ENCODE peak calls at places on chromosome 2, in five cellular contexts. R is HCT116, J is HepG2, Z is K562, N is H1. E is an unnamed sample.

GRCh38 chr2:135163306-135163705 is 111.2 kb downstream of the RAB3GAP1 start:
- DNase-seq in R (no peak), J (no peak), N (no peak), Z (no peak), E (no peak)

GRCh38 chr2:128309341-128310093 is 9.2 kb downstream of the HS6ST1 start:
- DNase-seq in Z (peak; percentile 68), R (no peak), J (peak; percentile 97), N (no peak), E (no peak)

GRCh38 chr2:113225505-113226259 is 51.9 kb downstream of the PSD4 start:
- DNase-seq in Z (no peak), J (no peak), N (no peak), R (no peak), E (no peak)

GRCh38 chr2:168470188-168470879 is 14.3 kb downstream of the CERS6 start:
- DNase-seq in Z (no peak), R (no peak), J (no peak), N (no peak), E (no peak)

GRCh38 chr2:149556452-149556851 is 31.1 kb downstream of the MMADHC start:
- DNase-seq in J (no peak), R (no peak), Z (no peak), N (no peak), E (no peak)

GRCh38 chr2:65436169-65436824 is 3.9 kb upstream of the SPRED2 start:
- DNase-seq in J (peak; percentile 89), N (peak; percentile 76), Z (peak; percentile 93), R (peak; percentile 63), E (no peak)

GRCh38 chr2:241410739-241411176 is 54.7 kb downstream of the FARP2 start:
- DNase-seq in Z (peak; percentile 71), R (peak; percentile 34), J (peak; percentile 45), N (no peak), E (no peak)

GRCh38 chr2:240395448-240395847 is 40.0 kb upstream of the GPC1 start:
- DNase-seq in R (no peak), J (no peak), N (no peak), Z (no peak), E (no peak)

GRCh38 chr2:35428548-35428947 is 927.0 kb upstream of the CRIM1 start:
- DNase-seq in J (peak; percentile 25), Z (peak; percentile 36), R (no peak), N (peak; percentile 77), E (no peak)

GRCh38 chr2:58634653-58635347 is 393.7 kb upstream of the FANCL start:
- DNase-seq in Z (no peak), N (no peak), J (no peak), R (peak; percentile 47), E (no peak)

GRCh38 chr2:73488079-73488478 is 102.4 kb downstream of the ALMS1 start:
- DNase-seq in R (no peak), Z (no peak), N (no peak), J (no peak), E (no peak)

GRCh38 chr2:239959059-239959971 is 65.8 kb downstream of the NDUFA10 start:
- DNase-seq in J (no peak), N (no peak), Z (no peak), R (no peak), E (no peak)

GRCh38 chr2:109322111-109322510 is 193.1 kb downstream of the SH3RF3 start:
- DNase-seq in Z (no peak), N (no peak), R (no peak), J (no peak), E (no peak)

GRCh38 chr2:69770193-69770702 is 28.3 kb downstream of the ANXA4 start:
- DNase-seq in J (peak; percentile 68), N (no peak), R (peak; percentile 87), Z (peak; percentile 72), E (no peak)

GRCh38 chr2:66279024-66279423 is 155.9 kb upstream of the MEIS1 start:
- DNase-seq in Z (no peak), N (no peak), J (no peak), R (no peak), E (no peak)

GRCh38 chr2:118865106-118865505 is 17.7 kb upstream of the EN1 start:
- DNase-seq in N (peak; percentile 67), J (peak; percentile 56), Z (peak; percentile 63), R (peak; percentile 45), E (peak; percentile 19)

GRCh38 chr2:8704906-8705305 is 23.1 kb downstream of the ID2 start:
- DNase-seq in Z (no peak), R (no peak), N (no peak), J (no peak), E (no peak)

GRCh38 chr2:241541564-241542277 is 16.8 kb upstream of the BOK start:
- DNase-seq in J (no peak), N (no peak), R (no peak), Z (no peak), E (no peak)

GRCh38 chr2:10499911-10500521 is 51.9 kb upstream of the ODC1 start:
- DNase-seq in Z (no peak), R (no peak), J (no peak), N (peak; percentile 41), E (no peak)

GRCh38 chr2:128798502-128799283 is 480.0 kb upstream of the HS6ST1 start:
- DNase-seq in R (no peak), J (no peak), Z (no peak), N (no peak), E (no peak)

GRCh38 chr2:61419570-61419969 is 51.3 kb downstream of the USP34 start:
- DNase-seq in Z (no peak), N (no peak), J (no peak), R (no peak), E (no peak)

GRCh38 chr2:149388120-149388816 is 57.9 kb downstream of the LYPD6 start:
- DNase-seq in Z (no peak), J (no peak), R (no peak), N (no peak), E (no peak)

GRCh38 chr2:27715318-27716165 is 51.9 kb downstream of the SLC4A1AP start:
- DNase-seq in R (no peak), N (peak; percentile 66), J (no peak), Z (no peak), E (no peak)

GRCh38 chr2:112156152-112156986 is 18.2 kb downstream of the FBLN7 start:
- DNase-seq in R (no peak), Z (no peak), N (no peak), J (peak; percentile 39), E (no peak)

GRCh38 chr2:53756644-53757043 is 11.0 kb upstream of the CHAC2 start:
- DNase-seq in Z (no peak), R (no peak), J (no peak), N (no peak), E (no peak)

GRCh38 chr2:207008105-207008990 is 69.0 kb downstream of the CPO start:
- DNase-seq in J (no peak), N (no peak), R (no peak), Z (no peak), E (no peak)

GRCh38 chr2:156306821-156307220 is 25.7 kb downstream of the NR4A2 start:
- DNase-seq in N (no peak), R (no peak), J (no peak), Z (no peak), E (no peak)

GRCh38 chr2:158512323-158512722 is 55.6 kb downstream of the PKP4 start:
- DNase-seq in N (no peak), R (no peak), Z (no peak), J (no peak), E (no peak)

GRCh38 chr2:46979611-46980010 is 64.0 kb upstream of the MCFD2 start:
- DNase-seq in Z (no peak), R (no peak), J (no peak), N (no peak), E (no peak)

GRCh38 chr2:239197146-239197545 is 203.7 kb downstream of the HDAC4 start:
- DNase-seq in N (no peak), J (no peak), R (no peak), Z (no peak), E (no peak)

GRCh38 chr2:217219141-217219505 is 359.3 kb upstream of the TNP1 start:
- DNase-seq in Z (no peak), N (no peak), J (no peak), R (no peak), E (no peak)

GRCh38 chr2:35973132-35973736 is 382.3 kb upstream of the CRIM1 start:
- DNase-seq in R (no peak), J (peak; percentile 46), Z (no peak), N (no peak), E (no peak)

GRCh38 chr2:236986524-236987330 is 99.0 kb upstream of the COPS8 start:
- DNase-seq in Z (no peak), N (no peak), R (no peak), J (no peak), E (no peak)

GRCh38 chr2:236991874-236992273 is 93.8 kb upstream of the COPS8 start:
- DNase-seq in Z (no peak), R (no peak), N (no peak), J (no peak), E (no peak)

GRCh38 chr2:236985940-236986339 is 99.7 kb upstream of the COPS8 start:
- DNase-seq in J (no peak), N (no peak), R (no peak), Z (no peak), E (no peak)

GRCh38 chr2:236988216-236988615 is 97.5 kb upstream of the COPS8 start:
- DNase-seq in N (no peak), Z (no peak), J (no peak), R (no peak), E (no peak)

GRCh38 chr2:236988690-236989639 is 96.7 kb upstream of the COPS8 start:
- DNase-seq in R (no peak), J (peak; percentile 29), Z (no peak), N (no peak), E (no peak)
- TF ChIP-seq ATF3 in R (no peak), J (no peak), Z (no peak), N (no peak), E (no peak)

DNA sequence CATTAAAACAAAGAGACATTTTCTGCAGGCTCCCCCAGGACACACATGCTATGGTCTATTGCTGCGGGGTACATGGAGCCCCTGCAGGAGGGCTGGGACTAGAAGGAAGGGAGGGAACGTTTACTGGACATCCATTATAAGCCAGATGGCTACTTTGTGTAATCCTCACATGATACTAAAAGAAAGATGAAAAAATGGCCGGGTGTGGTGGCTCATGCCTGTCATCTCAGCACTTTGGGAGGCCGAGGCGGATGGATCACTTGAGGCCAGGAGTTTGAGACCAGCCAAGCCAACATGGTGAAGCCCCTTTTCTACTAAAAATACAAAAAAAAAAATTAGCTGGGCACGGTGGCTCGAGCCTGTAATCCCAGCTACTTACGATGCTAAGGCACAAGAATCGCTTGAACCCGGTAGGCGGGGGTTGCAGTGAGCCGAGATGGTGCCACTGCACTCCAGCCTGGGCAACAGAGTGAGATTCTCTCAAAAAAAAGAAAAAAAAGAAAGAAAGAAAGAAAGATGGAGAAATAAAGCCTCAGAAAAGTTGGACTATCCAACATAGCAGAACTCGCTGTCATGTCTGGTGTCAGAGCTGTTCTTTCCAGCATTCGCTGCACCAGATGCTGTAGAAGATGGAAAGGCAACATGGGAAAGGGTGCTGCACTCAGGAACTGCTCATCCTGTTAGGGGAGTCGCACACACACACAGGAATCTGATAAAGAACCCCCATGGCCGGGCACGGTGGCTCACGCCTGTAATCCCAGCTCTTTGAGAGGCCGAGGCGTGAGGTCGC is 7.8 kb upstream of the MYCN start:
- DNase-seq in J (no peak), R (no peak), N (no peak), Z (no peak), E (no peak)
- TF ChIP-seq ZNF274 in J (no peak), R (no peak), N (no peak), Z (no peak), E (no peak)

GRCh38 chr2:51995293-51995692 is 963.4 kb upstream of the NRXN1 start:
- DNase-seq in Z (no peak), J (no peak), N (no peak), R (no peak), E (no peak)
- TF ChIP-seq ATF3 in Z (no peak), J (no peak), N (no peak), R (no peak), E (no peak)

GRCh38 chr2:16204791-16205620 is 264.7 kb downstream of the MYCN start:
- DNase-seq in J (no peak), N (no peak), R (no peak), Z (no peak), E (no peak)
- TF ChIP-seq ZNF274 in J (no peak), N (no peak), R (no peak), Z (no peak), E (no peak)

E was measured in GM12878.